ENCODE peak calls at places on chromosomes 7 and 10, in eight cellular contexts. Y is neural crest cell, J is SK-N-SH, X is B cell, C is foreskin fibroblast, K is tibial artery, D is endothelial cell, F is PC-3. W is an unnamed sample.

GRCh38 chr10:69733791-69734261 is 67.9 kb upstream of the COL13A1 start:
- DNase-seq in J (no peak), X (no peak), Y (no peak), K (peak), D (no peak), F (peak), C (peak), W (no peak)

GRCh38 chr7:127930341-127931328 is 100.6 kb downstream of the LRRC4 start:
- DNase-seq in Y (no peak), X (no peak), J (no peak), K (no peak), F (no peak), D (no peak), C (no peak), W (no peak)

GRCh38 chr7:88092676-88092999 is 127.2 kb downstream of the SRI start:
- DNase-seq in C (no peak), Y (no peak), J (no peak), K (no peak), D (no peak), F (no peak), X (no peak), W (no peak)

GRCh38 chr10:46248651-46249131 is 38.1 kb upstream of the ANTXRL start:
- DNase-seq in D (peak), F (no peak), C (no peak), X (no peak), K (peak), J (no peak), Y (no peak), W (no peak)

GRCh38 chr10:34861293-34862004 is 46.4 kb upstream of the PARD3 start:
- DNase-seq in D (no peak), J (no peak), Y (no peak), K (no peak), X (no peak), C (peak), F (peak), W (no peak)

GRCh38 chr10:28254290-28254985 is 48.4 kb downstream of the MPP7 start:
- DNase-seq in F (peak), K (peak), C (peak), Y (no peak), J (no peak), X (no peak), D (no peak), W (no peak)

GRCh38 chr10:110686941-110687340 is 42.8 kb downstream of the RBM20 start:
- DNase-seq in K (no peak), J (no peak), X (no peak), Y (no peak), C (no peak), D (no peak), F (no peak), W (no peak)

GRCh38 chr7:33050425-33051318 is 11.9 kb downstream of the NT5C3A start:
- DNase-seq in D (peak), J (peak), K (no peak), F (peak), Y (no peak), C (peak), X (peak), W (no peak)

GRCh38 chr10:49299816-49300139 is 808 bp downstream of the C10orf71 start:
- DNase-seq in F (no peak), D (no peak), X (peak), Y (no peak), C (no peak), J (no peak), K (no peak), W (peak)

DNA sequence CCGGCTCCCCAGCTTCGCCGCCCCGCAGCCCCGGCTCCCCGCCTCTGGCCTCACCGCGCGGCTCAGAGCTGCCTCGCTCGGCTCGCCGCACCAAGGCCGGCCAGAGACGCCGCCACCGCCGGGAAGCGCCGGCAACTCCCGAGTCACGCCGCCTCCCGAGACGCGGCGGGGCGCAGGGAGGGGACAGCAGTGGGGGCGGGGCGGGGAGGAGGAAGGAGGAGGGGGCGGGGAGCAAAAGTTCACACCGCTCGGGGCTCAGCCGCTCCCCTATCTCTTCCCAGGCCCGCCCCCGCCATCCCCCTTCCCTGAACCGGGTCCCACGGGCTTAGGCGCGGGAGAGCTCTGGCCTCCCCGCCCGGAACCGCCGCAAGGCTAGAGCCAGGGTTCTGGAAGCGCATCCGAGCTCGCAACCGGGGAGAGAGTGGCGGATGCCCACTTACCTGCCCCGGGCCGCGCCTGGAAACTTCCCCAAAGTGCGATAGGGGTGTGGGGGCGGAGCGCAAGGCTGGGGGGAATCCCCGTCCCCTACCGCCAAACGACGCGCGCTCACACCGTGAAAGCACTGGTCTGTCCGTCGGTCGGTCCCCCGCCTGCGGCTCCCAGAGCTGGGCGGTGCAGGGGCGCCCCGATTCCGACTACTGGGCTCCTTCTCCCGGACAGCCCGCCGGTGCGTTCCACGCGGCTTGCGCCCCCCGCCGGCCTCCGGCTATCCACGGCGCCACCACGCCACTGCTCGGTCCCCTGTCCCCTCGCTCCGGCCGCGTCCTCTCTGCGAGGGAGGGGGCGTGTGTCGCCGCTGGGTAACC is 925 bp downstream of the CHST15 start:
- DNase-seq in F (peak), K (peak), J (peak), X (peak), D (peak), Y (peak), C (peak), W (peak)
- TF ChIP-seq CTCF in F (peak), K (peak), J (no peak), X (no peak), D (no peak), Y (no peak), C (no peak), W (peak)

GRCh38 chr10:117424789-117425649 is 49.8 kb upstream of the PDZD8 start:
- DNase-seq in X (no peak), C (no peak), K (no peak), J (no peak), D (no peak), F (no peak), Y (no peak), W (no peak)
- TF ChIP-seq CTCF in X (no peak), C (no peak), K (no peak), J (no peak), D (no peak), F (no peak), Y (no peak), W (no peak)

GRCh38 chr7:97305589-97305988 is 188.1 kb downstream of the SDHAF3 start:
- DNase-seq in K (no peak), X (no peak), F (no peak), C (no peak), Y (no peak), J (no peak), D (no peak), W (no peak)

DNA sequence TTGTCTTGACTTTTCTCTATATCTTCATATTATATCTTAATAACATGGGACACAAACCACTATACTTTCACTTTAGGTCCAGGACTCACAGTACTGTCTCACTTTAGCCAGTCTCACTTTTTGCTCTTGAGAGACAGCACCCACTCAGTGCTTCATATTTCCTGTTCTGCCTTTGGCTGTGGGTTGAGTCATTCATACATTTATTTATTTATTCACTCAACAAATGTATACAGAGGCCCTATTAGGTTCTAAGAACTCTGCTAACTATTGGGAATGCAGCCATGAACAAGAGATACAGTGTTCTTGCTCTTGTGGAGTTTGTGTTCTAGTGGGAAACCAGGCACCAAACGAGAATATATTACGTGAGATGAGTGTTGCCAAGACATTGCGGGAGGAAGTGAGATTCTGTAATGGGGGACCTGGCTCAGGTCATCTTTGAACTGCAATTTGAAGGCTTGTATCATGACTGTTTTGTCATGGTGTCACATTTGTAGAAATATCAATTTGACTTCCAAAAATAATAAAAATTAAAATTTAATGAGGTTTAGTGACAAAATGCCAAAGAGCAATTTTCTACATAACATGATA is 190.1 kb downstream of the SDHAF3 start:
- DNase-seq in Y (no peak), C (no peak), J (no peak), K (no peak), F (peak), D (no peak), X (no peak), W (no peak)
- TF ChIP-seq CTCF in Y (no peak), C (no peak), J (no peak), K (no peak), F (no peak), D (no peak), X (no peak), W (no peak)

GRCh38 chr7:108097703-108098102 is 32.5 kb downstream of the LAMB4 start:
- DNase-seq in C (no peak), J (peak), Y (no peak), F (peak), K (no peak), X (no peak), D (peak), W (no peak)
- TF ChIP-seq CTCF in C (no peak), J (peak), Y (peak), F (peak), K (peak), X (no peak), D (peak), W (peak)

DNA sequence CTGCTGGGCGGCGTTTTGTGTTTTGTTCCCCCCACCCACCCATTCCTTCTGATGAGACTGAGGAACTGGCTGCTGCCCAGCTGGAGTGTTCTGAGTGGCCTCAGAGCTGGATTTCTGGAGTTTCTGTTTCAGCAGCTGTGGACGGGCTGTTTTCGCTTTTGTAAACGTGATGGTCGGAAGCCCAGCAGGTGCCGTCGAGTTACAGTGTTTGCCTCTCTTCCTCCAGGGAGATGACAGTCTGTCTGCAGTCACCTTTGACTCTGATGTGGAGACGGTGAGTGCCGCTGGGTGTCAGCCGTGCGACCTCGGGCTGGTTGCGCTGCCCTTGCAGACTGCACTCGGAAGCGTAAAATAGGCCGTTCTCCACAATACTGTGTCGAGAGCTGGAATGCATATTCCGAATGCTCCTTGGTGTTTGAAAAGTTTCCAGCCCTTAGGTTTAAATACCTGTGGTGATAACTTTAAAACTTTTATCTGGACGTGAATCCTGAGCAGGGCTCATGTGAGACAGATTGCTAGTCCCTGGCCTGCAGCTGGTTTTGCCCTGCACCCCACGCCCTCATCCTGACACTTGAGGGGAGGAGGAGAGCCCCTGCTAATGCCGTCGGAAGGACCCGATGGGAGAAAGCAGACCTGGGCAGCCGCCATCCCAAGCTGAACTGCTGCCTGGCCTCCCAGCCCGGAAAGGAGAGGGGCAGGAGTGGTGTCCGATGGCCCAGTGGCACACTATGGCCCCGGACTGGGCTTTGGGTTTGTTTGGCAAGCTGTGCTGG is 8.3 kb downstream of the IQCE start:
- DNase-seq in X (no peak), F (no peak), C (peak), D (no peak), K (no peak), Y (no peak), J (no peak), W (no peak)
- TF ChIP-seq CTCF in X (no peak), F (no peak), C (no peak), D (no peak), K (no peak), Y (no peak), J (no peak), W (no peak)